ENCODE peak calls at places on chromosomes 6 and 20, in ten cellular contexts. E, M, Y, N, T, S, A, G, H and C are unnamed samples.

GRCh38 chr20:51871943-51872342 is 69.6 kb upstream of the SALL4 start:
- DNase-seq in E (no peak), A (no peak), G (no peak), H (peak), Y (no peak), M (no peak), S (no peak), T (no peak), N (no peak), C (no peak)

GRCh38 chr6:161066511-161066910 is 74.9 kb downstream of the MAP3K4 start:
- DNase-seq in T (peak), S (no peak), H (peak), A (no peak), Y (no peak), N (no peak), E (no peak), G (no peak), M (no peak), C (no peak)

GRCh38 chr6:35230950-35231349 is 17.2 kb downstream of the SCUBE3 start:
- DNase-seq in Y (peak), G (peak), S (no peak), H (no peak), M (no peak), T (no peak), N (no peak), A (no peak), E (peak), C (no peak)

GRCh38 chr20:44109951-44110361 is 77.0 kb downstream of the JPH2 start:
- DNase-seq in S (no peak), E (peak), H (no peak), A (no peak), N (no peak), M (no peak), Y (no peak), G (no peak), T (no peak), C (no peak)

GRCh38 chr20:63497946-63498935 is 642 bp downstream of the EEF1A2 start:
- DNase-seq in G (no peak), A (no peak), S (peak), Y (no peak), N (no peak), E (no peak), T (peak), M (no peak), H (no peak), C (no peak)

GRCh38 chr20:32164984-32165735 is 42.4 kb downstream of the PLAGL2 start:
- DNase-seq in T (no peak), S (no peak), G (peak), N (no peak), A (no peak), H (no peak), M (no peak), Y (no peak), E (peak), C (no peak)

GRCh38 chr20:15867899-15868298 is 705.3 kb downstream of the KIF16B start:
- DNase-seq in M (no peak), E (no peak), G (no peak), Y (no peak), A (no peak), N (no peak), T (no peak), S (no peak), H (no peak), C (no peak)

GRCh38 chr20:22716824-22717351 is 132.5 kb upstream of the FOXA2 start:
- DNase-seq in S (no peak), H (no peak), N (no peak), A (no peak), Y (no peak), E (no peak), T (no peak), M (no peak), G (no peak), C (no peak)

GRCh38 chr6:26613717-26614683 is 17.2 kb downstream of the ABT1 start:
- DNase-seq in E (no peak), Y (no peak), H (no peak), T (no peak), M (no peak), G (no peak), S (no peak), N (no peak), A (peak), C (no peak)

GRCh38 chr6:16427124-16427523 is 188.7 kb downstream of the GMPR start:
- DNase-seq in H (no peak), T (no peak), N (no peak), M (no peak), S (no peak), A (no peak), E (no peak), Y (no peak), G (no peak), C (no peak)

GRCh38 chr20:49505518-49505917 is 23.1 kb upstream of the KCNB1 start:
- DNase-seq in E (peak), G (peak), T (peak), A (no peak), Y (peak), S (peak), M (no peak), N (no peak), H (peak), C (no peak)

GRCh38 chr6:50818673-50819072 is at the start of gene TFAP2B:
- DNase-seq in T (no peak), Y (no peak), N (no peak), E (no peak), A (no peak), S (no peak), M (no peak), G (no peak), H (no peak), C (no peak)

GRCh38 chr6:129641344-129641743 is 68.6 kb downstream of the ARHGAP18 start:
- DNase-seq in E (no peak), M (no peak), N (no peak), Y (no peak), S (no peak), T (no peak), G (no peak), H (no peak), A (no peak), C (no peak)

GRCh38 chr6:136158398-136158797 is 91.7 kb downstream of the MTFR2 start:
- DNase-seq in M (no peak), Y (peak), T (peak), S (peak), H (no peak), G (no peak), E (peak), A (no peak), N (no peak), C (no peak)

GRCh38 chr6:346389-347030 is 45.0 kb upstream of the IRF4 start:
- DNase-seq in T (no peak), E (no peak), G (no peak), A (no peak), M (no peak), S (no peak), H (peak), Y (no peak), N (peak), C (no peak)

GRCh38 chr20:600141-600540 is 10.0 kb downstream of the TCF15 start:
- DNase-seq in N (no peak), E (no peak), G (no peak), A (no peak), H (no peak), Y (no peak), T (no peak), M (no peak), S (no peak), C (no peak)

GRCh38 chr6:141131616-141132015 is 1001.1 kb upstream of the GJE1 start:
- DNase-seq in Y (no peak), T (no peak), A (no peak), E (no peak), G (no peak), N (no peak), H (no peak), S (no peak), M (no peak), C (no peak)

GRCh38 chr6:118644007-118644406 is 7.4 kb downstream of the CEP85L start:
- DNase-seq in Y (no peak), T (no peak), A (no peak), E (no peak), H (no peak), N (no peak), G (no peak), M (no peak), S (no peak), C (no peak)

GRCh38 chr6:153131037-153131981 is at the start of gene RGS17:
- DNase-seq in T (peak), G (peak), E (peak), H (peak), A (peak), N (peak), M (no peak), Y (peak), S (peak), C (peak)

GRCh38 chr6:14799928-14800327 is 445.9 kb upstream of the JARID2 start:
- DNase-seq in N (peak), G (peak), S (peak), E (peak), M (no peak), Y (peak), T (peak), A (peak), H (peak), C (no peak)

GRCh38 chr6:165605182-165605875 is 57.7 kb downstream of the PDE10A start:
- DNase-seq in S (no peak), H (no peak), A (no peak), G (no peak), T (no peak), E (no peak), N (no peak), M (no peak), Y (no peak), C (no peak)

GRCh38 chr6:35078226-35078850 is 62.8 kb downstream of the TCP11 start:
- DNase-seq in T (no peak), H (no peak), E (peak), N (no peak), Y (no peak), S (no peak), M (no peak), G (no peak), A (no peak), C (peak)